ENCODE peak calls at places on chromosomes 1 and 21, in seven cellular contexts. N is fibroblast of mammary gland; W is GM12878; C is mesenchymal stem cell; V is psoas muscle; U is effector memory CD4-positive, alpha-beta T cell; T is bronchial epithelial cell. E is an unnamed sample.

GRCh38 chr21:35520869-35521268 is 471.8 kb upstream of the RUNX1 start:
- DNase-seq in N (no peak), W (no peak), C (no peak), V (no peak), U (no peak), T (no peak), E (no peak)

GRCh38 chr1:31227891-31228290 is 11.8 kb downstream of the NKAIN1 start:
- DNase-seq in N (no peak), W (no peak), C (no peak), V (no peak), U (no peak), T (no peak), E (no peak)

GRCh38 chr1:234610061-234610581 is at the start of gene IRF2BP2:
- DNase-seq in N (peak), W (no peak), C (peak), V (peak), U (peak), T (no peak), E (peak)

GRCh38 chr1:98556521-98557158 is 104.9 kb upstream of the SNX7 start:
- DNase-seq in N (peak), W (no peak), C (peak), V (no peak), U (no peak), T (peak), E (no peak)

GRCh38 chr21:38267991-38268858 is 11.4 kb downstream of the KCNJ15 start:
- DNase-seq in N (peak), W (peak), C (no peak), V (no peak), U (no peak), T (peak), E (no peak)

GRCh38 chr1:15425961-15426360 is 12.3 kb upstream of the CTRC start:
- DNase-seq in N (no peak), W (no peak), C (no peak), V (no peak), U (no peak), T (no peak), E (no peak)

GRCh38 chr21:35562876-35563275 is 497.4 kb downstream of the SETD4 start:
- DNase-seq in N (peak), W (no peak), C (peak), V (no peak), U (no peak), T (no peak), E (peak)

GRCh38 chr1:94395748-94396309 is 22.4 kb upstream of the ABCD3 start:
- DNase-seq in N (no peak), W (no peak), C (no peak), V (no peak), U (no peak), T (no peak), E (no peak)

GRCh38 chr1:19307804-19308508 is 4.0 kb downstream of the AKR7A2 start:
- DNase-seq in N (no peak), W (no peak), C (no peak), V (no peak), U (no peak), T (no peak), E (no peak)

GRCh38 chr1:117565745-117566455 is 39.9 kb upstream of the TENT5C start:
- DNase-seq in N (no peak), W (no peak), C (no peak), V (no peak), U (no peak), T (no peak), E (no peak)

GRCh38 chr1:209652873-209653401 is 712 bp upstream of the LAMB3 start:
- DNase-seq in N (no peak), W (no peak), C (peak), V (peak), U (no peak), T (peak), E (peak)

GRCh38 chr1:32886828-32887414 is 630 bp downstream of the HPCA start:
- DNase-seq in N (no peak), W (no peak), C (no peak), V (no peak), U (no peak), T (no peak), E (no peak)

GRCh38 chr1:176211395-176212165 is 4.5 kb upstream of the COP1 start:
- DNase-seq in N (no peak), W (no peak), C (no peak), V (no peak), U (no peak), T (peak), E (no peak)

GRCh38 chr1:5989731-5990271 is 2.4 kb downstream of the NPHP4 start:
- DNase-seq in N (no peak), W (no peak), C (no peak), V (no peak), U (no peak), T (no peak), E (no peak)

GRCh38 chr1:11893907-11894251 is 32.3 kb downstream of the KIAA2013 start:
- DNase-seq in N (peak), W (no peak), C (peak), V (peak), U (peak), T (peak), E (no peak)

GRCh38 chr21:35274923-35275322 is 225.8 kb upstream of the RUNX1 start:
- DNase-seq in N (no peak), W (no peak), C (no peak), V (no peak), U (no peak), T (no peak), E (no peak)

GRCh38 chr1:246680180-246680579 is 44.0 kb upstream of the SCCPDH start:
- DNase-seq in N (no peak), W (no peak), C (peak), V (no peak), U (no peak), T (no peak), E (peak)

GRCh38 chr1:163035791-163036249 is 33.3 kb upstream of the RGS4 start:
- DNase-seq in N (peak), W (no peak), C (peak), V (no peak), U (no peak), T (peak), E (peak)

GRCh38 chr1:35558374-35559316 is 1.0 kb downstream of the NCDN start:
- DNase-seq in N (no peak), W (no peak), C (no peak), V (no peak), U (peak), T (no peak), E (no peak)

GRCh38 chr1:170967042-170967910 is 31.9 kb downstream of the MROH9 start:
- DNase-seq in N (peak), W (no peak), C (peak), V (no peak), U (no peak), T (peak), E (peak)

GRCh38 chr1:224067621-224068457 is 46.1 kb upstream of the FBXO28 start:
- DNase-seq in N (peak), W (no peak), C (peak), V (no peak), U (no peak), T (peak), E (peak)

GRCh38 chr1:24935196-24935526 is 5.1 kb upstream of the RUNX3 start:
- DNase-seq in N (no peak), W (no peak), C (no peak), V (no peak), U (no peak), T (no peak), E (no peak)

GRCh38 chr1:239112092-239112491 is 274.3 kb upstream of the CHRM3 start:
- DNase-seq in N (no peak), W (no peak), C (no peak), V (no peak), U (no peak), T (no peak), E (no peak)

GRCh38 chr1:36525166-36525565 is 42.5 kb upstream of the CSF3R start:
- DNase-seq in N (no peak), W (no peak), C (no peak), V (no peak), U (no peak), T (no peak), E (no peak)

GRCh38 chr21:14620152-14620551 is 74.0 kb upstream of the SAMSN1 start:
- DNase-seq in N (no peak), W (no peak), C (no peak), V (no peak), U (no peak), T (no peak), E (no peak)

GRCh38 chr1:94983343-94983742 is 56.4 kb upstream of the CNN3 start:
- DNase-seq in N (peak), W (no peak), C (peak), V (peak), U (no peak), T (peak), E (peak)

GRCh38 chr1:109977657-109978378 is 6.7 kb upstream of the AHCYL1 start:
- DNase-seq in N (no peak), W (no peak), C (no peak), V (peak), U (no peak), T (no peak), E (no peak)

GRCh38 chr1:217333939-217334338 is 297.0 kb downstream of the GPATCH2 start:
- DNase-seq in N (peak), W (no peak), C (peak), V (no peak), U (no peak), T (peak), E (no peak)

GRCh38 chr1:114032271-114033218 is 53.3 kb downstream of the OLFML3 start:
- DNase-seq in N (peak), W (no peak), C (peak), V (no peak), U (no peak), T (peak), E (peak)

GRCh38 chr1:154975409-154976205 is 1.1 kb downstream of the CKS1B start:
- DNase-seq in N (peak), W (peak), C (peak), V (peak), U (no peak), T (peak), E (peak)

GRCh38 chr1:31760901-31761470 is 3.2 kb downstream of the ADGRB2 start:
- DNase-seq in N (peak), W (no peak), C (peak), V (peak), U (peak), T (peak), E (peak)

GRCh38 chr1:231691618-231692259 is 65.1 kb downstream of the DISC1 start:
- DNase-seq in N (peak), W (no peak), C (peak), V (no peak), U (no peak), T (peak), E (peak)

GRCh38 chr1:245614986-245615385 is 460.2 kb downstream of the KIF26B start:
- DNase-seq in N (peak), W (no peak), C (no peak), V (no peak), U (no peak), T (no peak), E (no peak)

GRCh38 chr1:196466656-196467055 is 141.6 kb downstream of the KCNT2 start:
- DNase-seq in N (peak), W (no peak), C (peak), V (no peak), U (no peak), T (peak), E (peak)

GRCh38 chr1:233368784-233369120 is 41.2 kb downstream of the MAP3K21 start:
- DNase-seq in N (no peak), W (no peak), C (no peak), V (no peak), U (no peak), T (no peak), E (no peak)

GRCh38 chr1:202155478-202156021 is 4.9 kb downstream of the PTPN7 start:
- DNase-seq in N (peak), W (no peak), C (peak), V (peak), U (peak), T (peak), E (peak)

GRCh38 chr21:35593000-35593502 is 467.3 kb downstream of the SETD4 start:
- DNase-seq in N (peak), W (no peak), C (peak), V (no peak), U (no peak), T (peak), E (peak)

GRCh38 chr21:28771790-28772501 is 220.7 kb downstream of the LTN1 start:
- DNase-seq in N (peak), W (no peak), C (peak), V (no peak), U (no peak), T (peak), E (peak)

GRCh38 chr1:27032119-27032461 is 19.4 kb upstream of the TENT5B start:
- DNase-seq in N (no peak), W (no peak), C (no peak), V (no peak), U (no peak), T (no peak), E (no peak)

DNA sequence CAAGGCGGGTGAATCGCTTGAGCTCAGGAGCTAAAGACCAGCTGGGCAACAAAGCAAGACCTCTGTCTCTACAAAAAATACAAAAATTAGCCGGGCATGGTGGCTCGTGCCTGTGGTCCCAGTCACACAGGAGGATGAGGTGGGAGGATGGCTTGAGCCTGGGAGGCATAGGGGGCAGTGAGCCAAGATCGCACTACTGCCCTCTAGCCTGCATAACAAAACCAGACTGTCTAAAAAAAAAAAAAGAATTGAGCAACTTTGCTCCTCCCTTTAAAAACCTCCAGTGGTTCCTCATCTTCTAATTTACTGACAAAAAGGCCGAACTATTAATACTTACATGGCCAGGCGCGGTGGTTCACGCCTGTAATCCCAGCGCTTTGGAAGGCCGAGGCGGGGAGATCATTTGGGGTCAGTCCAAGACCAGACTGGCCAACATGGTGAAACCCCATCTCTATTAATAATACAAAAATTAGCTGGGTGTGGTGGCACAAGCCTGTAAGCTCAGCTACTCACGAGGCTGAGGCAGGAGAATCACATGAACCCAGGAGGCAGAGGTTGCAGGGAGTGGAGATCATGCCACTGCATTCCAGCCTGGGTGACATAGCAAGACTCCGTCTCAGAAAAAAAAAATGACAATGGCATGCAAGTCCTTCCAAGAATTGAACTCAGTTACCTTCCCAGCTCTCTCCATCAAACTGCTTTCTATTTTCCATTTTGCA is 4.4 kb downstream of the ACBD3 start:
- DNase-seq in N (peak), W (no peak), C (peak), V (peak), U (no peak), T (peak), E (peak)
- H3K4me3 ChIP-seq in N (no peak), W (peak), C (no peak), V (no peak), U (no peak), T (no peak), E (no peak)

DNA sequence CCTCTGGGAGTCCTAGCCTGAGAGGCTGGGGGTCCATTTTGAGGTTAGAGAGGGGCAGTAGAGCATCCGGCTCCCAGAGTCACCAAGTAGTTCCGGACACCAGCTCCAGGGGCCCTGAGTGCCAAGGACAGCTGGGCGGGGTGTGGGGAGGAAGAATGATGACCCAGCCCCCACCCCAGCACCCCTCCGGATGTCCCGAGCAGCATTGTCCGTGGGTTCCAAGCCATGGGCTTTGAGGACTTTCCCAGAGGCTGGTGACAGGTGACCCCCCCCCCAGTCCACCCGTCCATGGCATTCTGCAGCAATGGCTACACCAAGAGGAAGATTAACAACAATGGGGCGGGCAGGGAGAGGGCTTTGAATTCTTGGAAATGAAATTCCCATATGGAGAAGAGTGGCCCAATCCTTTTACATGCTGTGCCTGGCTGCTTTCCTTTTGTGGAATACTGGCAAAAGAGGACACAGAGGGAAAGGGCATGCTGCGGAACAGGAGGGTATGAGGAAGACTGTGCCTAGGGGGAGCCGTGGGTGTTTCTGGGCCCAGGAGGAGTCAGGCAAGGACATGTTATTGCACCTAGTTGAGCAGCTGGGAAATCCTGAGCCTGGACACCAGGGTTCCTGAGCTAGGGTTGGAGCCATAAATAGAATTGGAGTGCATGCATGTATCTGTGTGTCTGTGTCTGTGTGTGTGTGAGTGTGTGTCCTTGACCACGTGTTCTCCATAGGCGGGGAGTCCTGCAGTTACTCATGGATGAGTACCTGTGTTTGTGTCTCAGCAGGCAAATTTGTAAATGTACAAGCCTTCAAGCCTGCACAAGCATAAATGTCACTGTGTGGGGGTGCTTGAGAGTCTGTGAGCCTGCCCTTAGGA is 953 bp downstream of the ATP1A2 start:
- DNase-seq in N (peak), W (no peak), C (peak), V (peak), U (no peak), T (peak), E (no peak)
- H3K4me3 ChIP-seq in N (no peak), W (no peak), C (no peak), V (peak), U (no peak), T (no peak), E (no peak)

DNA sequence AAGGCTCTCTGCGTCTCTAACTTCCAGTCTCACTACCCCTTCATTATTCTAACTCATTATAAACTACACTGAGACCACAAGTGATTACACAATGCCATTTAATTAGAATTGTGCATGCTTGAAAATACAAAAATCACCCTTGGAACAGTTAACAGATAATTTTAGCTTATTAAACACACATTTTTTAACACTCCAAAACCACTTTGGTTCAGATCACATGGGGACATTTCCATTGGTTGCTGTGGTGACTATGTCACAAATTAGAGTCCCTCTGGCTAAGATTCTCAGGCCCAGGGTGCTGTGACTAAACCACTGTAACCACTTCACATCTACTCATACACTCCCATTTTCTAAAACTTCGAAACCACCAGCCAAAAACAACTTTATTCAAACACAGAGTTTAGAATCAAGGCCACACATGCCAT is 43.0 kb downstream of the JAK1 start:
- DNase-seq in N (peak), W (no peak), C (no peak), V (no peak), U (no peak), T (no peak), E (no peak)
- H3K4me3 ChIP-seq in N (no peak), W (no peak), C (no peak), V (no peak), U (peak), T (no peak), E (no peak)

GRCh38 chr21:37009740-37010341 is 3.3 kb downstream of the RIPPLY3 start:
- DNase-seq in N (peak), W (peak), C (peak), V (peak), U (peak), T (peak), E (peak)
- H3K4me3 ChIP-seq in N (peak), W (peak), C (peak), V (peak), U (peak), T (peak), E (peak)

GRCh38 chr1:236524892-236525179 is 1.1 kb downstream of the LGALS8 start:
- DNase-seq in N (no peak), W (no peak), C (no peak), V (no peak), U (no peak), T (no peak), E (no peak)
- H3K4me3 ChIP-seq in N (peak), W (peak), C (no peak), V (peak), U (peak), T (peak), E (peak)

DNA sequence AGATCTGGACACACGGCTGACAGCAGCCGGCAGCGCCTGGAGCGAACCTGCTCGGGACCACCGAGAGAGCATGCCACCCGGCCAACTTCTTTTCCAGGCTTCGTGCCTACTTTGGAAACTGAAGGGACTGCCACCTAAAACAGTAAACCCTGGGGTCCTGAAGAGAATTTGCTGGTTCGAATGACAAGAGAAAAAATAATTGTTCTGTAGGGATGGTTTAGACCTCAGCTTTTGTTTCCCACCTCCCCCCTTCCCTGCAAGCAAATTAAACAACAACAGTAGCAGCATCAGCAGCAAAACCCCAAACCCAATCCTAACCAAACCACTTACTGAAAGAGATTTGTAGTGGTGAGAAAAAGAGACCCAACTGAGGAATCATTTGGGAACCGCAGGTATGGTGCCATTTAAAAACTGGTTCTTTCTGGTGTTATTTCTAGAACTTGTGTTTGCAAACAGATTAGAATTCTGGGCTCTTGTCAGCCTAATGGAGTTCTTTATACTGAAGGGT is 105.6 kb downstream of the LEPR start:
- DNase-seq in N (no peak), W (no peak), C (no peak), V (no peak), U (no peak), T (no peak), E (no peak)
- H3K4me3 ChIP-seq in N (no peak), W (no peak), C (peak), V (peak), U (no peak), T (no peak), E (peak)